ENCODE peak calls at places on chromosomes 16 and 17, in five cellular contexts. P is endothelial cell of umbilical vein, T is mammary epithelial cell, I is stomach, L is heart left ventricle. Y is an unnamed sample.

GRCh38 chr17:38731526-38732294 is 1.6 kb downstream of the CISD3 start:
- DNase-seq in L (no peak), T (no peak), P (no peak), I (no peak), Y (no peak)

GRCh38 chr17:76528156-76528527 is 9.4 kb downstream of the CYGB start:
- DNase-seq in I (no peak), P (no peak), L (no peak), T (no peak), Y (no peak)

GRCh38 chr17:66275651-66276050 is 26.8 kb upstream of the PRKCA start:
- DNase-seq in I (peak; percentile 42), T (peak; percentile 94), P (peak; percentile 90), L (no peak), Y (no peak)

GRCh38 chr17:38605852-38606645 is at the start of gene SRCIN1:
- DNase-seq in P (no peak), T (peak; percentile 16), L (peak; percentile 44), I (peak; percentile 76), Y (peak; percentile 24)

GRCh38 chr17:8019161-8019560 is 16.7 kb downstream of the GUCY2D start:
- DNase-seq in T (peak; percentile 91), P (no peak), I (no peak), L (no peak), Y (no peak)

GRCh38 chr17:8288336-8289102 is at the start of gene RANGRF:
- DNase-seq in L (peak; percentile 93), P (peak; percentile 82), T (peak; percentile 72), I (peak; percentile 94), Y (peak; percentile 76)

GRCh38 chr16:10886739-10887269 is 9.8 kb downstream of the CIITA start:
- DNase-seq in P (no peak), L (no peak), I (no peak), T (no peak), Y (no peak)

GRCh38 chr17:50604470-50604869 is 30.2 kb upstream of the ABCC3 start:
- DNase-seq in L (peak; percentile 77), T (no peak), P (peak; percentile 88), I (peak; percentile 37), Y (no peak)

GRCh38 chr16:22255335-22255734 is 41.9 kb upstream of the POLR3E start:
- DNase-seq in I (no peak), L (no peak), T (no peak), P (no peak), Y (no peak)

GRCh38 chr17:32627233-32628008 is 140.6 kb downstream of the CDK5R1 start:
- DNase-seq in P (no peak), L (no peak), T (no peak), I (no peak), Y (no peak)

GRCh38 chr17:34117811-34118210 is 137.3 kb upstream of the CCL2 start:
- DNase-seq in T (no peak), L (no peak), I (no peak), P (no peak), Y (no peak)

GRCh38 chr17:82098169-82098938 is at the start of gene FASN:
- DNase-seq in T (peak; percentile 93), I (peak; percentile 97), L (peak; percentile 96), P (peak; percentile 93), Y (peak; percentile 93)

GRCh38 chr16:57900796-57901479 is 70.0 kb downstream of the CNGB1 start:
- DNase-seq in L (no peak), T (no peak), I (no peak), P (no peak), Y (no peak)

GRCh38 chr17:31381165-31381668 is 10.3 kb upstream of the RAB11FIP4 start:
- DNase-seq in L (no peak), T (no peak), P (no peak), I (no peak), Y (no peak)

GRCh38 chr17:38733315-38734234 is 3.4 kb downstream of the CISD3 start:
- DNase-seq in L (no peak), I (no peak), P (no peak), T (no peak), Y (no peak)

GRCh38 chr16:12090162-12090552 is 113.6 kb downstream of the SNX29 start:
- DNase-seq in L (no peak), I (no peak), T (no peak), P (no peak), Y (no peak)

GRCh38 chr17:28244446-28244845 is 74.6 kb upstream of the TMEM97 start:
- DNase-seq in P (no peak), I (no peak), L (no peak), T (no peak), Y (no peak)

GRCh38 chr17:46915596-46915995 is 7.4 kb upstream of the GOSR2 start:
- DNase-seq in P (no peak), T (no peak), I (no peak), L (no peak), Y (no peak)

GRCh38 chr16:20901441-20902112 is 1.0 kb downstream of the LYRM1 start:
- DNase-seq in P (peak; percentile 72), L (peak; percentile 69), T (peak; percentile 75), I (peak; percentile 68), Y (no peak)

GRCh38 chr17:58601976-58602375 is 87.5 kb upstream of the MTMR4 start:
- DNase-seq in T (no peak), I (no peak), L (no peak), P (no peak), Y (no peak)

GRCh38 chr16:1678500-1679098 is 520 bp downstream of the JPT2 start:
- DNase-seq in L (peak; percentile 53), I (peak; percentile 50), T (peak; percentile 56), P (peak; percentile 36), Y (peak; percentile 50)

GRCh38 chr17:13413001-13413400 is 188.7 kb downstream of the HS3ST3A1 start:
- DNase-seq in I (no peak), T (no peak), P (no peak), L (no peak), Y (no peak)

DNA sequence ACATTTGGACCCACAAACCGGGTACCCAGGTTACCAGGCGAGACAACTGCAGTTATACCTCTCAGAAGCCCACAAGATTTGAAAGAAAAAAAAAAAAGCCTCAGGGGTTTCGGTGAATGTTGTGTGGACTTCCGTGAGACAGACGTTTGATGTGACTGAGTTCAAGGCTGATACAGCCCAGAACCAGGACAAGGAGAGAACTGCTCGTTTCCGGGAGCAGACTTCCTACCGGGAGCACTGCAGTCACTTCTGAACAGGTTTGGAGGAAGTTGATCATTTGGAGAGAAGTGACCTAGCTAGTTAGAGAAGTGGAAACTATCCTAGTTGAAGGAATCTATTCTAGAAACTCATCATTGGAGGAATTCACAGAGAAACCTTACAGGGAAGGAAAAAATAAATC is 847 bp downstream of the CKLF start:
- DNase-seq in L (no peak), I (peak; percentile 29), T (no peak), P (peak; percentile 14), Y (no peak)
- H3K4me1 ChIP-seq in L (peaks cover 53% of the 10 kb centered on the region), I (peaks cover 30% of the 10 kb centered on the region), T (peaks cover 28% of the 10 kb centered on the region), P (peaks cover 32% of the 10 kb centered on the region), Y (peaks cover 90% of the 10 kb centered on the region)

DNA sequence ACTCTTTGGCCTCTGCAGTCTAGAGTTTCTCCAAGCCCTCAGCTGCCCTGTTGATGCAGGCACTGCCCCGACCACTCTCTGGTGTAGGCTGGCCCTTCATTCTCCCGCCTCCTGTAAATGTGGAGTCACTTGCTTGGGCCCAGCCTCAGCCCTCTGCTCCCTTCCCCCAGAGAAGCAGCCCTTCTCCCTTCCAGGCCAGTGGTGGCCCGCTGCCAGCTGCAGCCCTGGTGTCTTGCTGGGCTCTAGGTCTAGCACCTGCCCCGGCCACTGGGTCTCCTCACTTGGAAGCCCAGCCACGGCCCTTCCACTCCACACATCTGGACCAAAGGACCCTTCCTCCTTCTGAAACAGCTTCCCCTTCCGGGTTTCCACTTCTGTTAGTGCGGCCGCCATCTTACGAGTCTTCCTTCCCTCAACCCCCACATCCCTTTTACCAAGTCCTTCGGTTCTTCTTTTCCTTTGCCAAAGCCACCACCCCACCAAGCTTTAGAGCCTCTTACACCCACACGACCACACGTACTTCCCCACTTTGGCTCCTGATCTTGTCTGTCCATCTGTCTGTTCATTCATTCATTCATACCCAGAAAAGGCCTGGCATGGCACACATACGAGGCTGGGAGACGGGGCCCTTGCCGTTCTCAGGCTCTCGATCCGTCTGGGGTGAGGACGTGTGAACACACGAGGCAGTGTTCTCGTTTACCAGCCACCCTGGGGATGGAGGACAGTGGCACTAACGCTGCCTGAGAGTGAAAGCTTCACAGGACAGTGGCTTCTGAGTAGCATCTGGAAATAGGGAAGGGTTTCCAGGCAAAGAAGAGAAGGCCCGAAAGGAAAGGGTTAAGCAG is 68.0 kb downstream of the ABR start:
- DNase-seq in T (no peak), L (peak; percentile 64), P (no peak), I (no peak), Y (no peak)
- H3K4me1 ChIP-seq in T (peaks cover 53% of the 10 kb centered on the region), L (peaks cover 66% of the 10 kb centered on the region), P (peaks cover 45% of the 10 kb centered on the region), I (peaks cover 54% of the 10 kb centered on the region), Y (peaks cover 39% of the 10 kb centered on the region)

GRCh38 chr17:16107165-16107770 is 107.6 kb downstream of the TTC19 start:
- DNase-seq in L (no peak), I (no peak), P (no peak), T (no peak), Y (no peak)
- H3K4me1 ChIP-seq in L (peaks cover 6% of the 10 kb centered on the region), I (no peaks in the 10 kb centered on the region), P (peaks cover 8% of the 10 kb centered on the region), T (no peaks in the 10 kb centered on the region), Y (no peaks in the 10 kb centered on the region)

GRCh38 chr17:45226620-45227019 is 4.9 kb downstream of the FMNL1 start:
- DNase-seq in P (no peak), T (no peak), L (peak; percentile 11), I (no peak), Y (no peak)
- H3K4me1 ChIP-seq in P (peaks cover 8% of the 10 kb centered on the region), T (peaks cover 56% of the 10 kb centered on the region), L (peaks cover 89% of the 10 kb centered on the region), I (peaks cover 33% of the 10 kb centered on the region), Y (peaks cover 88% of the 10 kb centered on the region)

DNA sequence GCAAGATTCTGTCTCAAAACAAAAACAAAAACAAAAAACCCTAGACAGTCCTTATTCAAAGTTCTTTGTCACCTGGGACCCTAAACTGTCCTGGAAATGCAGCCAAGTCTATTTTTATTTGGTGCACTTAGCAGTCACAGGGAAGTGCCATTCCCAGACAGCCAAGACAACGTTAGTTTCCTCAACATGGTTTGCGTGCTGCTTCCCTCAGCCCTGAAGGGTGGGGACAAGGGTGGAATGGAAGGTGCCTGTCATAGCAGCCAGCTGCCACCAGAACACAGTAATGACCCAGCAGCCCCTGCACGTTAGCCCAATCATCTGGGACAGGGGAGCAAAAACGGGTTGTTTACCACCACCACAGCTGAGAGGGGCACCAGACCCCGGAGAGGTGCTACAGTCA is 16.9 kb downstream of the CREBBP start:
- DNase-seq in P (no peak), L (no peak), T (no peak), I (no peak), Y (no peak)
- H3K4me1 ChIP-seq in P (peaks cover 17% of the 10 kb centered on the region), L (peaks cover 93% of the 10 kb centered on the region), T (peaks cover 6% of the 10 kb centered on the region), I (peaks cover 52% of the 10 kb centered on the region), Y (peaks cover 50% of the 10 kb centered on the region)

DNA sequence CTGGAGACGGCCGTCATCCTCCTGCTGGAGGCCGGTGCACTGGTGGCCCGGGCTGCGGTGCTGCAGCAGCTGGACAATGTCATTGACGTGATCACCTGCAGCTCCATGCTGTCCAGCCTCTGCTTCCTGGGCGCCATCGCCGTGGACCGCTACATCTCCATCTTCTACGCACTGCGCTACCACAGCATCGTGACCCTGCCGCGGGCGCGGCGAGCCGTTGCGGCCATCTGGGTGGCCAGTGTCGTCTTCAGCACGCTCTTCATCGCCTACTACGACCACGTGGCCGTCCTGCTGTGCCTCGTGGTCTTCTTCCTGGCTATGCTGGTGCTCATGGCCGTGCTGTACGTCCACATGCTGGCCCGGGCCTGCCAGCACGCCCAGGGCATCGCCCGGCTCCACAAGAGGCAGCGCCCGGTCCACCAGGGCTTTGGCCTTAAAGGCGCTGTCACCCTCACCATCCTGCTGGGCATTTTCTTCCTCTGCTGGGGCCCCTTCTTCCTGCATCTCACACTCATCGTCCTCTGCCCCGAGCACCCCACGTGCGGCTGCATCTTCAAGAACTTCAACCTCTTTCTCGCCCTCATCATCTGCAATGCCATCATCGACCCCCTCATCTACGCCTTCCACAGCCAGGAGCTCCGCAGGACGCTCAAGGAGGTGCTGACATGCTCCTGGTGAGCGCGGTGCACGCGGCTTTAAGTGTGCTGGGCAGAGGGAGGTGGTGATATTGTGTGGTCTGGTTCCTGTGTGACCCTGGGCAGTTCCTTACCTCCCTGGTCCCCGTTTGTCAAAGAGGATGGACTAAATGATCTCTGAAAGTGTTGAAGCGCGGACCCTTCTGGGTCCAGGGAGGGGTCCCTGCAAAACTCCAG is 1.1 kb downstream of the MC1R start:
- DNase-seq in L (no peak), P (no peak), I (no peak), T (no peak), Y (no peak)
- H3K4me1 ChIP-seq in L (peaks cover 46% of the 10 kb centered on the region), P (peaks cover 34% of the 10 kb centered on the region), I (peaks cover 48% of the 10 kb centered on the region), T (peaks cover 54% of the 10 kb centered on the region), Y (peaks cover 71% of the 10 kb centered on the region)